ENCODE peak calls at places on chromosomes 6 and 20, in seven cellular contexts. R is HepG2, V is AG09309, X is tibial nerve, G is brain microvascular endothelial cell, B is AG04449, D is foreskin fibroblast. S is an unnamed sample.

GRCh38 chr6:95087394-95088097 is 489.8 kb upstream of the MANEA start:
- DNase-seq in B (no peak), R (peak), G (peak), V (no peak), X (no peak), D (peak), S (peak)

GRCh38 chr6:13354331-13355042 is 26.1 kb upstream of the TBC1D7 start:
- DNase-seq in R (no peak), G (peak), B (peak), X (no peak), D (peak), V (no peak), S (peak)

GRCh38 chr6:34673079-34673478 is 23.5 kb downstream of the ILRUN start:
- DNase-seq in D (no peak), G (no peak), B (no peak), X (no peak), V (no peak), R (no peak), S (no peak)

GRCh38 chr6:15326072-15326614 is 80.3 kb downstream of the JARID2 start:
- DNase-seq in D (no peak), B (no peak), V (no peak), X (no peak), R (no peak), G (no peak), S (no peak)

GRCh38 chr6:53148684-53149083 is at the start of gene GCM1:
- DNase-seq in R (peak), G (no peak), B (no peak), X (no peak), D (no peak), V (no peak), S (no peak)

GRCh38 chr20:40868568-40869223 is 159.9 kb upstream of the TOP1 start:
- DNase-seq in D (peak), X (peak), V (peak), R (no peak), B (no peak), G (peak), S (no peak)

GRCh38 chr6:27669278-27669797 is 196.4 kb upstream of the ZNF184 start:
- DNase-seq in D (no peak), X (no peak), B (no peak), V (no peak), R (no peak), G (no peak), S (no peak)

GRCh38 chr6:10585232-10585887 is 64.2 kb downstream of the GCNT2 start:
- DNase-seq in X (no peak), R (no peak), G (no peak), B (no peak), V (no peak), D (peak), S (no peak)

GRCh38 chr6:70280462-70280861 is 22.4 kb downstream of the COL9A1 start:
- DNase-seq in G (no peak), V (no peak), D (no peak), X (no peak), R (no peak), B (no peak), S (no peak)

GRCh38 chr6:1949533-1949932 is 295.9 kb downstream of the GMDS start:
- DNase-seq in V (peak), D (peak), G (no peak), X (no peak), B (no peak), R (peak), S (peak)

GRCh38 chr20:38138086-38138777 is 26.8 kb downstream of the TGM2 start:
- DNase-seq in D (no peak), V (no peak), B (no peak), X (no peak), R (no peak), G (no peak), S (no peak)

GRCh38 chr6:106823732-106824351 is 150.7 kb downstream of the CD24 start:
- DNase-seq in X (no peak), D (no peak), G (no peak), R (no peak), V (no peak), B (no peak), S (no peak)

GRCh38 chr20:59518881-59519706 is 85.2 kb upstream of the PHACTR3 start:
- DNase-seq in B (no peak), V (peak), R (peak), G (peak), X (no peak), D (peak), S (peak)

GRCh38 chr6:91653324-91653723 is 1066.5 kb upstream of the MAP3K7 start:
- DNase-seq in V (no peak), B (no peak), G (no peak), X (no peak), R (no peak), D (no peak), S (no peak)

GRCh38 chr6:106446983-106447382 is 86.5 kb downstream of the CRYBG1 start:
- DNase-seq in B (no peak), V (no peak), X (no peak), G (no peak), D (no peak), R (no peak), S (peak)

GRCh38 chr6:49906511-49906910 is 40.2 kb upstream of the CRISP1 start:
- DNase-seq in V (no peak), X (no peak), G (no peak), R (no peak), B (no peak), D (no peak), S (no peak)

GRCh38 chr20:13809855-13810254 is 25.0 kb downstream of the NDUFAF5 start:
- DNase-seq in X (no peak), D (no peak), R (no peak), V (no peak), B (no peak), G (no peak), S (no peak)

GRCh38 chr20:22763257-22763906 is 179.0 kb upstream of the FOXA2 start:
- DNase-seq in R (no peak), D (no peak), B (no peak), G (peak), X (no peak), V (no peak), S (no peak)

GRCh38 chr6:1856381-1856780 is 246.7 kb downstream of the FOXC1 start:
- DNase-seq in D (peak), G (peak), R (no peak), V (peak), B (peak), X (peak), S (peak)

GRCh38 chr6:22627644-22628043 is 58.3 kb downstream of the HDGFL1 start:
- DNase-seq in V (no peak), B (no peak), D (no peak), R (no peak), G (no peak), X (no peak), S (no peak)

GRCh38 chr6:94341173-94341572 is 921.8 kb upstream of the EPHA7 start:
- DNase-seq in X (no peak), G (no peak), R (no peak), B (no peak), V (no peak), D (no peak), S (no peak)

GRCh38 chr20:22369100-22369499 is 215.3 kb downstream of the FOXA2 start:
- DNase-seq in G (no peak), V (no peak), X (no peak), R (no peak), D (no peak), B (no peak), S (no peak)

GRCh38 chr6:166449641-166450040 is 66.9 kb upstream of the MPC1 start:
- DNase-seq in G (no peak), X (no peak), V (no peak), D (no peak), B (no peak), R (no peak), S (no peak)

DNA sequence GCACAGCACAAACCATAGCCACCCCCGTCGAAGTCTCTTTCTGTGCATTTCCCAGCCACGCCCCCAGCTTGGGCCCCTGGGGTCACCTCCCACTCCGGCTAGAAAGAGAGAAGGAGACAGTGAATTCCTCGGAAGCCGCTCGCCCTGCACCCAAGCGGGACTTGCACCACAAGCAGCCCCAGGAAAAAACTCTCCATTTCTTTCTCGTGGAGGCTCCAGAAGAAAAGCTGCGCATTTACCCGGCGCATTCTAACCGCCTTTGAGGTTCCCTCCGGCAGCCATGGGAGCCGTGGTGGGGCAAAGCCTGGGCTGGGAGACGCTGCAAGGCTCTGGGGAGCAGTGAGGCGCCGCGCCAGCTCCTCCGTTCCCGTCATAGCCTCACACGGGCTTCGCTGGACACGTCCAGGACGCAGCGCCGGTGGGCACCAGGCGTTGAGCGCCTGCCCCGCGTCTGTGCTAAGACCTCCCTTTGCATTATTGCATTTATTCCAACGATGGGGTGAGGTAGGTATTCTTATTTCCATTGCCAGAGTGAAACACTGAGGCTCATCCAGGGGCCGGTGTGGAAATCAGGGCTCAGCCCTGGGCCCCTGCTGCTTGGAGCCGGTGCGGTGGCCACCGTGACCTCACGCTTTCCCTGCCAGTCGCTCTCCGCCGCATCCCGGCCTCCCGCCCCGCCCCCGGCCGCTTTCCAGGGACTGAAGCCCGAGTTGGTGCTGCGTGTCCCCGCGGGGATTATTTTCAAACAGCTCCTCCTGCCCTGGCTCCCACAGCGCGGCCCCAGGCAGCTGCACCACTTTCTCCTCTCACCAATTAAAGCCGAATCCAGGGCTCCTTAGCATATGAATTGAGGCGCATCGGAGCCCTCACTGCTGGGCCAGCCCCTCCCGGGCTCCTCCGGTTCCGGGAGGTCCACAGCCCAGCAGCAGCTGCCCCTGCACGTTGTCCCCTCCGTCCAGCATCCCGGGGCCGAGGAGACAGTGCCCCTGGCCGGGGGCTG is 148.3 kb upstream of the AFDN start:
- DNase-seq in V (no peak), B (no peak), G (no peak), R (peak), D (no peak), X (no peak), S (no peak)
- H3K4me3 ChIP-seq in V (no peak), B (no peak), G (peak), R (peak), D (no peak), X (no peak), S (peak)

GRCh38 chr6:160861824-160862223 is 129.7 kb upstream of the MAP3K4 start:
- DNase-seq in B (no peak), R (no peak), V (no peak), X (no peak), G (no peak), D (no peak), S (no peak)
- TF ChIP-seq CTCF in B (no peak), R (no peak), V (no peak), X (no peak), G (no peak), D (no peak), S (no peak)

DNA sequence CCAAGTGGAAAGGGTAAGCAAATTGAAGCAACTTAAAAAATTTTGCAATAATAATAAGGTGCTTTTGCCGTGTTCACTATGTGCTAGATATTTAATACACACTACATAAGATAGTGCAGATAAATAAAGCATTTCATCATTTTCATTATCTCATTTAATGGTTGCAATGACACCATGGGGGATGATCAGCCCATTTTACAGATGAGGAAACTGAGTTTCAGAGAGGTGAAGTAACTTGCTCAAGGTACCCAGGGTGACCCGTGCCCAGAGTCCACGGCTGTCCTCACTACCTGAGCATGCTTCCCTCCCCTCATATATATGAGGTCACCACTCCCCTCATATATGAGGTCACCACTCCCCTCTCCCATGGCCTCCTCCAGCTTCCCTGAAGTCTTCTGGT is 7.5 kb upstream of the KCNK5 start:
- DNase-seq in D (no peak), V (no peak), B (no peak), X (no peak), G (no peak), R (no peak), S (no peak)
- H3K4me3 ChIP-seq in D (no peak), V (no peak), B (no peak), X (no peak), G (no peak), R (no peak), S (no peak)

GRCh38 chr20:49889943-49890650 is 25.2 kb downstream of the SPATA2 start:
- DNase-seq in V (no peak), X (no peak), B (no peak), R (no peak), G (no peak), D (no peak), S (no peak)
- TF ChIP-seq CTCF in V (no peak), X (no peak), B (no peak), R (peak), G (peak), D (no peak), S (peak)

GRCh38 chr6:26328265-26328844 is 36.6 kb upstream of the BTN3A2 start:
- DNase-seq in D (peak), X (no peak), B (no peak), V (no peak), R (no peak), G (no peak), S (no peak)

GRCh38 chr6:26327450-26328264 is 37.3 kb upstream of the BTN3A2 start:
- DNase-seq in B (no peak), D (peak), V (no peak), R (peak), G (peak), X (no peak), S (no peak)

GRCh38 chr6:26331809-26332226 is 33.2 kb upstream of the BTN3A2 start:
- DNase-seq in V (no peak), R (no peak), B (no peak), X (no peak), D (peak), G (no peak), S (no peak)

GRCh38 chr6:26330835-26331808 is 33.9 kb upstream of the BTN3A2 start:
- DNase-seq in X (no peak), V (no peak), G (peak), D (peak), R (peak), B (no peak), S (no peak)

DNA sequence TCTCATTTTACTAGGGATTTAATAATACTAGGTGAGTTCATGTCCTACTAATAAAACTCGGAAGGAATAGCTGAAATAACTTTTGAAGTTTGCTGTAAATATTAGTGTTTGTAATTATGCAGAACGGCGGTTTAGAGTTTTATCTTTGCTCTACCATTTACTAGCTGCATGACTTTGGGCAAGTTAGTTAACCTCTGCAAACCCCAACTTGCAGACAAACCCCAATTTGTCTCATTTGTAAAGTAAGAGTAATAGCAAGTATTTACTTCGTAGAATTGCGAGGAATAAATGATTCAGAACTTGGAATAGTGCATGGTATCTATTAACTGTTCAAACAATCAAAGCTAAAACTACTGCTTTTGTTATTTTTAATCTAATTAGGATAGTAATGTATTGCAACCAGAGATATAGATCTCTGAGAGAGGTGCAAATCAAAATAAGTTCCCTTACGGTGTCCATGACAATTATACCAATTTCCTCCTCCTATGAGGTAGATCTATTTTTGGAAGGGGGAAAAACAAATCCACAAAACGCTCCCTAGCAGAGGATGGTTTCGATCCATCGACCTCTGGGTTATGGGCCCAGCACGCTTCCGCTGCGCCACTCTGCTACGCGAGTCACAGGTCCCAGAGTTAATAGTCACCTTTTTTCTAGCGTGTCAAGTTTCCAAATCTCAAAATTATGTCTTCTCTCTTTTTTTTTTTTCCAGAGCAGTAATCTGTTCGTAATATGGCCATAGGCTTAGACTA is 35.1 kb upstream of the BTN3A2 start:
- DNase-seq in V (no peak), B (no peak), G (peak), R (peak), D (peak), X (no peak), S (no peak)
- H3K4me3 ChIP-seq in V (no peak), B (peak), G (peak), R (peak), D (no peak), X (no peak), S (no peak)

GRCh38 chr6:170020041-170020583 is 268.7 kb downstream of the ERMARD start:
- DNase-seq in G (no peak), R (no peak), V (no peak), X (no peak), D (no peak), B (no peak), S (no peak)

GRCh38 chr6:170017603-170018274 is 266.3 kb downstream of the ERMARD start:
- DNase-seq in B (no peak), D (no peak), X (no peak), R (no peak), V (no peak), G (no peak), S (no peak)

GRCh38 chr6:170021579-170021978 is 269.3 kb downstream of the DLL1 start:
- DNase-seq in G (no peak), B (no peak), D (no peak), V (no peak), X (no peak), R (no peak), S (no peak)

GRCh38 chr6:170019259-170020040 is 268.0 kb downstream of the ERMARD start:
- DNase-seq in D (peak), R (no peak), G (no peak), V (no peak), X (no peak), B (no peak), S (no peak)

GRCh38 chr6:170018422-170019258 is 267.2 kb downstream of the ERMARD start:
- DNase-seq in D (no peak), G (no peak), R (no peak), V (no peak), X (no peak), B (no peak), S (no peak)
- TF ChIP-seq CTCF in D (no peak), G (no peak), R (no peak), V (no peak), X (no peak), B (no peak), S (no peak)

S was measured in kidney epithelial cell.